ENCODE peak calls at places on chromosomes 5 and 9, in eight cellular contexts. P is endothelial cell of umbilical vein; V is fibroblast of the aortic adventitia; N is coronary artery; R is CD8-positive, alpha-beta T cell; S is endodermal cell; I is WTC11; O is OCI-LY7. E is an unnamed sample.

GRCh38 chr9:125844611-125845010 is 97.4 kb downstream of the PBX3 start:
- DNase-seq in O (no peak), R (no peak), I (no peak), S (no peak), N (no peak), V (no peak), P (no peak), E (no peak)

GRCh38 chr9:87107072-87107471 is 159.8 kb upstream of the GAS1 start:
- DNase-seq in O (peak), N (no peak), V (no peak), I (peak), S (peak), R (no peak), P (peak), E (no peak)

GRCh38 chr9:116377179-116377790 is 223.7 kb downstream of the PAPPA start:
- DNase-seq in S (no peak), P (peak), N (no peak), I (no peak), O (no peak), V (peak), R (no peak), E (no peak)

GRCh38 chr9:118991366-118992285 is 377.6 kb downstream of the BRINP1 start:
- DNase-seq in S (peak), R (no peak), N (no peak), V (no peak), O (no peak), I (peak), P (no peak), E (no peak)

GRCh38 chr5:150121448-150122157 is 34.0 kb downstream of the PDGFRB start:
- DNase-seq in P (no peak), R (no peak), N (peak), I (no peak), V (no peak), S (peak), O (no peak), E (no peak)

GRCh38 chr5:80083115-80083890 is 48.2 kb downstream of the THBS4 start:
- DNase-seq in V (peak), R (peak), P (peak), S (peak), I (peak), O (peak), N (peak), E (no peak)

GRCh38 chr5:159330131-159330530 is at the start of gene IL12B:
- DNase-seq in R (no peak), S (no peak), P (no peak), N (no peak), O (no peak), I (no peak), V (peak), E (no peak)

GRCh38 chr5:41695920-41696582 is 174.2 kb downstream of the OXCT1 start:
- DNase-seq in O (peak), N (no peak), R (no peak), I (no peak), P (no peak), V (peak), S (peak), E (no peak)

GRCh38 chr5:157612071-157612476 is 36.5 kb upstream of the ADAM19 start:
- DNase-seq in I (no peak), O (no peak), P (no peak), S (no peak), N (no peak), R (no peak), V (no peak), E (no peak)

GRCh38 chr5:95823738-95824609 is 1.4 kb upstream of the GLRX start:
- DNase-seq in N (no peak), P (peak), S (peak), O (peak), R (peak), V (peak), I (no peak), E (no peak)

GRCh38 chr5:160287378-160288051 is 24.8 kb downstream of the CCNJL start:
- DNase-seq in S (peak), R (no peak), O (no peak), N (no peak), I (peak), V (peak), P (peak), E (no peak)

GRCh38 chr5:33997331-33997983 is 10.4 kb downstream of the AMACR start:
- DNase-seq in I (no peak), O (peak), V (peak), P (peak), S (peak), R (peak), N (peak), E (no peak)

GRCh38 chr5:84383816-84384603 is 670 bp downstream of the EDIL3 start:
- DNase-seq in I (peak), P (peak), R (no peak), S (peak), N (peak), O (no peak), V (peak), E (no peak)

GRCh38 chr5:78586251-78586650 is 62.3 kb downstream of the LHFPL2 start:
- DNase-seq in S (no peak), N (no peak), I (no peak), P (peak), R (no peak), V (peak), O (no peak), E (no peak)

GRCh38 chr9:25716220-25716872 is 38.1 kb upstream of the TUSC1 start:
- DNase-seq in R (no peak), S (peak), O (peak), I (peak), V (peak), N (no peak), P (peak), E (no peak)

GRCh38 chr5:7464182-7464581 is 68.2 kb downstream of the ADCY2 start:
- DNase-seq in R (no peak), O (no peak), S (peak), P (no peak), I (no peak), N (no peak), V (no peak), E (no peak)

GRCh38 chr9:113602126-113603119 is 138.9 kb downstream of the RGS3 start:
- DNase-seq in V (peak), P (peak), O (peak), S (peak), N (peak), R (no peak), I (peak), E (no peak)

GRCh38 chr5:155729684-155730059 is 597.3 kb upstream of the SGCD start:
- DNase-seq in O (no peak), R (no peak), I (peak), N (no peak), S (peak), P (no peak), V (no peak), E (no peak)

GRCh38 chr9:114694719-114695269 is 12.8 kb upstream of the TEX48 start:
- DNase-seq in N (no peak), V (no peak), O (no peak), I (no peak), P (no peak), R (no peak), S (no peak), E (no peak)

GRCh38 chr9:133701321-133701980 is 36.7 kb downstream of the SARDH start:
- DNase-seq in P (no peak), N (no peak), V (no peak), S (no peak), I (peak), R (peak), O (peak), E (no peak)

GRCh38 chr9:116165912-116166311 is 12.3 kb downstream of the PAPPA start:
- DNase-seq in V (peak), I (no peak), R (no peak), P (no peak), O (no peak), N (no peak), S (no peak), E (no peak)

GRCh38 chr5:151483647-151484046 is 36.2 kb downstream of the SLC36A1 start:
- DNase-seq in S (no peak), O (no peak), V (no peak), P (no peak), I (no peak), R (no peak), N (no peak), E (no peak)

GRCh38 chr5:132459983-132460834 is 30.4 kb downstream of the IRF1 start:
- DNase-seq in I (no peak), N (no peak), P (no peak), R (no peak), S (no peak), V (no peak), O (peak), E (no peak)
- TF ChIP-seq CTCF in I (no peak), N (no peak), P (no peak), R (no peak), S (peak), V (peak), O (peak), E (no peak)

GRCh38 chr5:1060535-1060981 is 51.3 kb downstream of the SLC12A7 start:
- DNase-seq in V (no peak), R (no peak), N (no peak), P (no peak), O (no peak), I (no peak), S (no peak), E (no peak)
- TF ChIP-seq CTCF in V (no peak), R (no peak), N (no peak), P (no peak), O (no peak), I (no peak), S (no peak), E (no peak)

DNA sequence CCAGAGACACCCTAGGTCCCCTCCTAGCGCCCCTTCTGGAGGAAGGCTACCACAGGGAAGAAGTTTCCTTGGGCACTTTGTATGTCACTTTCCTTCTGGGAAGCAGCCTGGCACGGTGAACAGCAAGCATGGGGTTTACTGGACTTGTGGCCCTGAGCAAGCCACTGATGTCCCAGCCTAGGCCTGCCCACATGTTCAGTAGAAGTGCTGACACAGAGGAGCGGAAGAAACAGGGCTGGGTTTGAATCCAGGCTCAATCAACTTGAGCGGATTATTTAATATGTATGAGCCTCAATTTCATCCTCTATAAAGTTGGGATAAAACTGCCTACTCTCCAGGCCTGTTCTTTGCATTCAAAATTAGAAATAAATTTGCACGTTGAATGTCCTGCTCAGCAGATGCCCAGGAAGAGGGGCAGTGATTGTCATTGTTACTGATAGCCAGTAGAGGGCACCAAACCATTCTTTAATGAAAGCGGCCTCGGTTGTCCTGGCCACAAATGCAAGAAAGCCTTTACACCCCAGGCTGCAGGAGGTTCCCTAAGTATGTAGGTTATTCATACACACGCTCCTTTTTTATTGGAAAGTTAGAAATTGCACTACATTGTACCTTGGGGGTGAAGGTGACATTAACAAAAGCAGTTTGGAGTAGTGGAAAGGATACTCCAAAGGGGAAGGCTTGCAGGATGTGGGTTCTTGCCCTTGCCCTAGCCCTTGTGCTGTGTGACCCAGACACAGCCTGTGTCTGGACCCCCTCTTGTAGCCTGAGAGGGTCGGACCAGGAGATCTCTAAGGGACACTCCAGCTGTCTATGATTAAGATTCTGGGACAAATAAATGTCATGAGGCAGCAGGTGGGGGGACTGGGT is 13.4 kb upstream of the XPA start:
- DNase-seq in R (peak), N (no peak), V (peak), S (peak), I (peak), P (peak), O (peak), E (no peak)
- TF ChIP-seq CTCF in R (peak), N (peak), V (peak), S (peak), I (peak), P (peak), O (peak), E (peak)

DNA sequence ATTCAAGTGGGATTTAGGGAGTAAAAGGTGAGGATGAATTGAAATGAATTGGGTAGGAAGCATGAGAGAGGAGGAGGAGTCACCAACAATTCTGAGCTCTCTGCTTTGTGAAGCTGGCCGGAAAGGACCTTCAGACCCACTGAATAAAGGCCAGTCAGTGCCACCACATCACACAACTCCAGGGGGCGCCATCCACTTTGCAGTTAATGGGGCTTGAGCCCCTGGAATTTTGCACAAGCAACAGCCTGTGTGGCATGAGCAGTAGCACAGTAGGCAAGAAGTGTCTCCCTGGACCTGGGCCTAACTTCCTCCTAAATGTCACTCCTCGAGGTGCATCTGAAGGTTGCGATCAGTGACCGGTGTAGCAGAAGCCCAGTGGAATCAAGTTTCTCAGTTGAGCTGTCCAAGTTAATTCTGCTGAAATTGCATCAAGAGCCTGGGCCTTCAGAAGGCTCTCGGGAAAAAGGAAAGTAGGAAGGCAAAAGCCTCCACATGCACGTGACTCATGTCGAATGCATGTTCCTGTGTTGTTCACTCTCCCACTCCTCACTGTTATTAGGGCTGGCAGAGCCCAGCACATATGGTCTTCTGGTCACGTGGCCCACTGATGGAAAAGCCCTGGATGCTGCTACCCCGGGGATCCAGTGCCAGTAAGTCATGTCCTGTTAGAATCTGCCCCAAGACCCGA is 27.8 kb upstream of the GLIS3 start:
- DNase-seq in P (peak), O (no peak), V (peak), N (no peak), S (peak), R (no peak), I (peak), E (no peak)
- TF ChIP-seq CTCF in P (no peak), O (peak), V (no peak), N (no peak), S (peak), R (no peak), I (peak), E (no peak)

DNA sequence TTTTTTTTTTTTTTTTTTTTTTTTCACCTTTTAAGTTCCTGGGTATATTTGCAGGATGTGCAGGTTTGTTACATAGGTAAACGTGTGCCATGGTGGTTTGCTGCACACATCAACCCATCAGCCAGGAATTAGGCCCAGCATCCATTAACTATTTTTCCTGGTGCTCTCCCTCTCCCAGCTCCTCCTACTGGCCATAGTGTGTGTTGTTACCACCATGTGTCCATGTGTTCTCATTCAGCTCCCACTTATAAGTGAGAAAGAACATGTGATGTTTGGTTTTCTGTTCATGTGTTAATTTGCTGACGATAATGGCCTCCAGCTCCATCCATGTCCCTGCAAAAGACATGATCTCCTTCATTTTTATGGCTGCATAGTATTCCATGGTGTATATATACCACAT is 350.5 kb downstream of the MAN2A1 start:
- DNase-seq in S (no peak), V (no peak), I (no peak), P (no peak), N (no peak), O (no peak), R (no peak), E (no peak)
- TF ChIP-seq CTCF in S (peak), V (peak), I (no peak), P (no peak), N (no peak), O (peak), R (no peak), E (no peak)

GRCh38 chr5:82597437-82597836 is 319.3 kb upstream of the RPS23 start:
- DNase-seq in P (no peak), S (peak), R (no peak), N (no peak), I (peak), O (no peak), V (no peak), E (no peak)
- TF ChIP-seq CTCF in P (peak), S (peak), R (no peak), N (no peak), I (peak), O (peak), V (no peak), E (no peak)

GRCh38 chr5:177982072-177982727 is 13.8 kb downstream of the PROP1 start:
- DNase-seq in O (peak), P (no peak), N (no peak), S (peak), I (peak), V (no peak), R (peak), E (no peak)
- TF ChIP-seq CTCF in O (peak), P (no peak), N (no peak), S (peak), I (peak), V (no peak), R (no peak), E (no peak)

E was measured in activated B cell treated with CpG ODN at 0.5 μM for 24 hours.